ENCODE peak calls at places on chromosomes 16 and 17, in eight cellular contexts. E is activated naive CD8-positive, alpha-beta T cell treated with anti-CD3 and anti-CD28 coated beads for 36 hours; D is hypothalamus; X is nucleus accumbens; T is C1 segment of cervical spinal cord; R is NCI-H774; H is T-cell; P is transverse colon. Y is an unnamed sample.

GRCh38 chr17:81561494-81561885 is 9.3 kb upstream of the FAAP100 start:
- DNase-seq in X (no peak), R (no peak), D (no peak), H (no peak), T (no peak), P (no peak), E (no peak), Y (no peak)

GRCh38 chr16:180921-181667 is 835 bp downstream of the HBQ1 start:
- DNase-seq in D (peak), T (no peak), X (no peak), E (peak), H (peak), R (peak), P (peak), Y (peak)

GRCh38 chr16:4376126-4376819 is 4.6 kb downstream of the VASN start:
- DNase-seq in H (no peak), P (peak), R (no peak), D (peak), E (no peak), X (peak), T (peak), Y (peak)

GRCh38 chr17:65772989-65773388 is 211.5 kb upstream of the AXIN2 start:
- DNase-seq in H (no peak), E (no peak), T (no peak), D (no peak), X (no peak), P (no peak), R (no peak), Y (no peak)

GRCh38 chr16:78034530-78034929 is 12.2 kb downstream of the CLEC3A start:
- DNase-seq in P (no peak), R (no peak), T (no peak), E (no peak), H (no peak), X (no peak), D (no peak), Y (no peak)

GRCh38 chr16:23276821-23277220 is 25.3 kb upstream of the SCNN1B start:
- DNase-seq in E (no peak), D (no peak), X (no peak), P (no peak), H (no peak), R (no peak), T (no peak), Y (no peak)

GRCh38 chr16:78816499-78817441 is 717.3 kb downstream of the WWOX start:
- DNase-seq in R (no peak), T (no peak), P (peak), E (no peak), D (no peak), X (no peak), H (no peak), Y (no peak)

GRCh38 chr16:7509919-7510705 is 177.5 kb downstream of the RBFOX1 start:
- DNase-seq in H (no peak), P (no peak), E (no peak), T (no peak), D (no peak), R (no peak), X (no peak), Y (no peak)

GRCh38 chr16:30054959-30055553 is 10.5 kb upstream of the ALDOA start:
- DNase-seq in D (no peak), T (no peak), R (no peak), H (peak), E (peak), P (peak), X (no peak), Y (no peak)

GRCh38 chr17:64506201-64506575 is at the start of gene DDX5:
- DNase-seq in E (peak), X (peak), T (peak), H (peak), D (peak), R (peak), P (peak), Y (peak)

GRCh38 chr17:78022425-78022824 is 63.9 kb downstream of the TNRC6C start:
- DNase-seq in R (no peak), H (no peak), P (no peak), X (no peak), T (no peak), E (no peak), D (no peak), Y (no peak)

GRCh38 chr17:75238020-75238580 is 23.3 kb downstream of the GGA3 start:
- DNase-seq in E (no peak), R (no peak), D (no peak), T (no peak), P (no peak), X (no peak), H (no peak), Y (peak)

GRCh38 chr17:49843774-49844350 is 4.0 kb downstream of the TAC4 start:
- DNase-seq in R (no peak), X (no peak), E (no peak), D (no peak), H (no peak), P (no peak), T (no peak), Y (no peak)

GRCh38 chr17:39062846-39063680 is 88.4 kb downstream of the PLXDC1 start:
- DNase-seq in P (no peak), D (no peak), E (no peak), R (no peak), X (no peak), T (no peak), H (no peak), Y (no peak)

GRCh38 chr16:12067714-12068401 is 91.3 kb downstream of the SNX29 start:
- DNase-seq in X (no peak), T (peak), E (peak), H (peak), D (no peak), P (peak), R (peak), Y (no peak)

GRCh38 chr16:51952500-51952899 is 594.4 kb downstream of the TOX3 start:
- DNase-seq in T (no peak), D (no peak), X (no peak), R (no peak), P (no peak), H (no peak), E (no peak), Y (no peak)

GRCh38 chr16:89094252-89094901 is 725 bp downstream of the ACSF3 start:
- DNase-seq in R (no peak), E (peak), X (no peak), H (no peak), T (no peak), P (peak), D (no peak), Y (peak)

GRCh38 chr16:85172465-85173071 is 60.3 kb upstream of the CIBAR2 start:
- DNase-seq in D (no peak), H (no peak), R (no peak), X (no peak), E (no peak), P (no peak), T (peak), Y (no peak)

GRCh38 chr17:63151981-63152523 is 186.0 kb downstream of the TANC2 start:
- DNase-seq in P (no peak), E (no peak), X (no peak), T (no peak), H (no peak), D (no peak), R (no peak), Y (no peak)

GRCh38 chr17:75371981-75372380 is 33.5 kb downstream of the GRB2 start:
- DNase-seq in T (no peak), R (no peak), H (no peak), P (no peak), E (no peak), D (no peak), X (no peak), Y (no peak)

GRCh38 chr17:82972836-82973372 is 106.5 kb upstream of the METRNL start:
- DNase-seq in R (no peak), H (no peak), E (no peak), T (no peak), P (no peak), D (no peak), X (no peak), Y (no peak)

GRCh38 chr16:14007460-14007859 is 63.7 kb upstream of the MRTFB start:
- DNase-seq in P (no peak), E (no peak), H (no peak), T (no peak), X (no peak), R (no peak), D (no peak), Y (no peak)

GRCh38 chr16:56967733-56968132 is 6.0 kb downstream of the CETP start:
- DNase-seq in R (no peak), D (no peak), H (no peak), X (no peak), E (no peak), T (no peak), P (no peak), Y (no peak)

GRCh38 chr16:57126412-57126811 is 34.0 kb downstream of the CPNE2 start:
- DNase-seq in T (no peak), H (no peak), D (no peak), X (no peak), P (no peak), R (no peak), E (no peak), Y (no peak)

GRCh38 chr17:77365584-77366186 is 224.9 kb downstream of the SEC14L1 start:
- DNase-seq in H (no peak), D (no peak), X (no peak), E (no peak), R (peak), T (no peak), P (peak), Y (peak)

GRCh38 chr17:1620486-1620885 is 8.1 kb downstream of the SLC43A2 start:
- DNase-seq in R (no peak), H (no peak), T (no peak), X (no peak), D (no peak), E (no peak), P (no peak), Y (peak)